ENCODE peak calls at places on chromosome 4, in seven cellular contexts. H is cardiac muscle cell, C is fibroblast of mammary gland, X is stomach, E is lung, I is right lobe of liver, L is endodermal cell. M is an unnamed sample.

GRCh38 chr4:10032625-10033024 is 11.3 kb upstream of the SLC2A9 start:
- DNase-seq in I (peak), L (peak), C (peak), H (no peak), E (no peak), X (no peak), M (peak)

GRCh38 chr4:61540944-61541343 is 340.8 kb downstream of the ADGRL3 start:
- DNase-seq in C (no peak), I (no peak), E (no peak), H (peak), X (peak), L (peak), M (no peak)

GRCh38 chr4:168162604-168163003 is 70.3 kb downstream of the ANXA10 start:
- DNase-seq in C (peak), X (peak), I (no peak), E (no peak), L (no peak), H (no peak), M (no peak)

GRCh38 chr4:150117094-150117493 is 38.8 kb downstream of the DCLK2 start:
- DNase-seq in H (no peak), I (no peak), L (no peak), E (no peak), C (peak), X (no peak), M (no peak)

GRCh38 chr4:133102612-133103409 is 46.3 kb upstream of the PCDH10 start:
- DNase-seq in H (no peak), C (no peak), X (no peak), I (no peak), L (no peak), E (no peak), M (no peak)

GRCh38 chr4:61246003-61246402 is 45.9 kb downstream of the ADGRL3 start:
- DNase-seq in X (no peak), C (no peak), L (no peak), I (no peak), H (no peak), E (no peak), M (no peak)

GRCh38 chr4:144547678-144548298 is 98.2 kb upstream of the HHIP start:
- DNase-seq in L (no peak), E (no peak), I (no peak), C (no peak), H (no peak), X (no peak), M (no peak)

GRCh38 chr4:173958445-173958844 is 325.0 kb downstream of the FBXO8 start:
- DNase-seq in C (peak), I (no peak), E (no peak), L (no peak), X (no peak), H (no peak), M (no peak)

GRCh38 chr4:124432500-124432899 is 280.0 kb downstream of the ANKRD50 start:
- DNase-seq in X (no peak), L (no peak), H (no peak), I (no peak), C (peak), E (no peak), M (no peak)

GRCh38 chr4:138003248-138003647 is 238.9 kb downstream of the SLC7A11 start:
- DNase-seq in I (no peak), E (no peak), C (peak), H (no peak), L (no peak), X (no peak), M (no peak)

GRCh38 chr4:74855879-74856278 is 61.6 kb upstream of the BTC start:
- DNase-seq in H (no peak), E (no peak), C (no peak), X (no peak), L (no peak), I (no peak), M (no peak)

GRCh38 chr4:87644286-87644685 is 5.8 kb upstream of the DMP1 start:
- DNase-seq in E (no peak), C (no peak), L (no peak), I (no peak), H (no peak), X (no peak), M (no peak)
- TF ChIP-seq CTCF in E (no peak), C (peak), L (peak), I (no peak), H (no peak), X (no peak), M (no peak)

DNA sequence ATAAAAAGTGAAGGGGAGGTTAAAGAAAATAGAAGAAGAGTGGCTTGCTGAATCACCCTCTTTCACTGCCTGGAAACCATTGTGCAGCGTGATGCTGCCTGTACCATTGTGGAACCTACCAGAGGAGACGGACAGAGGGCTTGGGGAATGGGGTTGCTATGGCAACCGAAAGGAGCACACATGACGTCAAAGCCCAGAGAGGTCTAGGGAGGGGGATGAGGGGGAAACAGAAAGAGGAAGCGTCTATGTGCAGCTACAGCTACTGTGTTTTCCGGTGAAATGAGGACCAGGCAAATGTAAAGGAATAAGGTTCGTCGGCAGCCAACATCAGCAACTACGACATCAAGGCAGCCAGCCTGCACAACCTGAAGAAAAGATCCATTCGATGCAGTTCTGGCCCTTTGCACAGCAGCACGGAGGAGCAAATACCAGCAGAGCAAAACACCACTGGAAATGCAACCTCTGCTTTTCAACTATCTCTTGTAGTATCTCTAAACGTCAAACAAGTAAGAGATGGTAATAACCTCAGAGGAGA is at the start of gene MAPK10:
- DNase-seq in C (peak), E (peak), L (peak), H (peak), X (peak), I (no peak), M (no peak)
- H3K4me3 ChIP-seq in C (peak), E (peak), L (peak), H (no peak), X (peak), I (no peak), M (no peak)

GRCh38 chr4:94739741-94740140 is 18.0 kb upstream of the BMPR1B start:
- DNase-seq in X (no peak), I (no peak), C (no peak), L (no peak), H (no peak), E (no peak), M (no peak)
- TF ChIP-seq CTCF in X (no peak), I (no peak), C (no peak), L (no peak), H (no peak), E (no peak), M (no peak)

GRCh38 chr4:2933566-2934076 is 29.6 kb downstream of the NOP14 start:
- DNase-seq in E (no peak), X (no peak), I (peak), L (no peak), C (no peak), H (no peak), M (peak)
- H3K4me3 ChIP-seq in E (peak), X (peak), I (peak), L (peak), C (peak), H (peak), M (peak)

DNA sequence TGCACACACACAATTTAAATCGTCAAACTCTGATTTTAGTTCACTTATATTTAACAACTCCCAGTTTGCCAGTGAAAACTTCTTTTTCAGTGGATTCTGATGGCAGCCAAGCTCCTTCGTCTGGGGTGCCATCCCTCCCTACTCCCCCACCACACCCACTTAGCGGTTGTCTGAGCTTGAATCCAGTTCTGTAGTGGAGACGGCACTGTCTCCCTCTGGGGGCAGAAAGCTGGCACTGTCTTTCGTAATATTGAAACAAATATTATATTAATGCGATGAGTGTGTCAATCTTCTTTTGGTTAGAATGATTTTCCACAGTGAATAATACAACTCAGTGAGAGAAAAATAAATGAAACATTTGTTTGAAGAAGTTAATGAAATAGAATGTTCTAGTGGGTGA is 5.4 kb downstream of the MEPE start:
- DNase-seq in I (no peak), E (no peak), H (no peak), L (no peak), C (peak), X (no peak), M (no peak)
- TF ChIP-seq CTCF in I (no peak), E (no peak), H (peak), L (peak), C (peak), X (no peak), M (no peak)

GRCh38 chr4:6448476-6449170 is 23.8 kb downstream of the PPP2R2C start:
- DNase-seq in C (no peak), X (no peak), L (no peak), I (no peak), H (no peak), E (no peak), M (peak)

GRCh38 chr4:6449746-6450369 is 22.6 kb downstream of the PPP2R2C start:
- DNase-seq in C (no peak), E (no peak), I (no peak), X (no peak), H (no peak), L (no peak), M (no peak)

GRCh38 chr4:6447561-6448290 is 24.7 kb downstream of the PPP2R2C start:
- DNase-seq in X (no peak), C (no peak), L (no peak), E (no peak), I (no peak), H (no peak), M (no peak)

GRCh38 chr4:6450709-6451108 is 21.7 kb downstream of the PPP2R2C start:
- DNase-seq in H (no peak), I (no peak), L (no peak), E (no peak), C (no peak), X (no peak), M (no peak)

DNA sequence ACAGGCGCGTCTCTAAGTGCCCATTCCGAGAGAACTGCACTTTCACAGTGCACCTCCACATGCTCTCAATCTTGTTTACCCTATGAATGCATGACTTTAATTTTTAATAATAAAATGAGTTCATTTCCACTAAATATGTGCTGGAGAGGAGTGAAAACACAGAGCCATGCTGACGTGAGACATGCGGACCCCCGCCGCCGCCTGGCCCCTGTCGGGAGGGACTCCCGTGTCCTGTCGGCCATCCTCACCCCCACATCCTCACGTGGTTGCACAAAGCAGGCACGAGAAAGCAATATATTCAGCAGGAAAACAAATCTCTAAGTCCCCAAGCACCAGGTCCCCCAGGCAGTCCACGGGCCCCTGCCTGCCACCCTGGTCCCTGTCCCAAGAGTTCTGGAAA is 23.1 kb downstream of the PPP2R2C start:
- DNase-seq in I (no peak), L (no peak), E (no peak), X (no peak), C (no peak), H (no peak), M (no peak)
- H3K4me3 ChIP-seq in I (no peak), L (no peak), E (no peak), X (no peak), C (no peak), H (no peak), M (no peak)

GRCh38 chr4:70269674-70270073 is 27.3 kb downstream of the CSN3 start:
- DNase-seq in C (peak), H (peak), E (no peak), L (no peak), X (no peak), I (no peak), M (no peak)
- TF ChIP-seq CTCF in C (peak), H (peak), E (no peak), L (peak), X (no peak), I (peak), M (no peak)

GRCh38 chr4:98275129-98275528 is 13.9 kb downstream of the RAP1GDS1 start:
- DNase-seq in X (no peak), L (no peak), E (no peak), I (no peak), C (no peak), H (no peak), M (no peak)
- H3K4me3 ChIP-seq in X (no peak), L (no peak), E (no peak), I (no peak), C (no peak), H (no peak), M (no peak)

DNA sequence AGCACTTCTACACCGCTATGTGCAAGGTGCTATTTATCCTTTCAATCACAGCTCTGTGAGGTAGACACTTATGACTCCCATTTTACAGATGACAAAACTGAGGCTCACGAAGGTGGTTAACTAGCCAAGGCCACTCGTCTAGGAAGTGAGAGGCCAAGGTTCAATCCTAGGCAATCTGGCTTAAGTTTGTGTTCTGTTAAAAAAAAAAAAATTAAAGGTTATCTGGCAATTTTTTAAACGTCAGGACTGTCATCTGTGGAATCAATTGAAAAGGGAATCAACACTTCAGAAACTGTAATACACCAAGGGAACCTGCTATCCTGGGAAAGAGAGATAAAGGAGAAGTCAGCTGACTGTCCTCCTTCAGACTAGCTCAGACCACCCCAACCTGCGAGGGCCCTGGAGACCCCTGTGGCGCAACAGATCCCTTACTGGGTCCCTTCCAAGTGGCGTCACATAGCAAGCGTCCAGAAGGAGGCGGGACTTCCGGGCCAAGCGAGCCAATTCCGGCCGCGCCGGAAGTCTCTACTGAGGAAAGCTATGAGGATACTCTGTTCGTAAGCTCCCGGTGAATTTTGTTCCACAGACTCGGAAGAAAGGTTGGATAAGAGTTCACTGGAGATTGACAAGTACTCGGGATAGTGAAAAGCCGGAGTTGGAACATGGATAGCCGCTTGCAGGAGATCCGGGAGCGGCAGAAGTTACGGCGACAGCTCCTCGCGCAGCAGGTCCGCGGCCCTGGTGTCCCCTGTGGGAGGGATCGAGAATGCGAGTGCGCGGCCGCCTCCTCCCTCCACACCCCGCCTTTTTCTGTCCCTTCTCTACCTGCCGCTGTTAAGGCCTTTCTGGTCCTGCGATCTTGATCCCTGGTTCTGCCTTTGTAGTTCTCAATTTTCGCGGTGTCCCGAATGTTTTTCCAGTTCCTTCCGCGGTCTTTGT is at the start of gene METTL14:
- DNase-seq in L (peak), I (peak), X (peak), E (peak), H (peak), C (peak), M (peak)
- TF ChIP-seq CTCF in L (peak), I (no peak), X (no peak), E (no peak), H (no peak), C (no peak), M (no peak)

DNA sequence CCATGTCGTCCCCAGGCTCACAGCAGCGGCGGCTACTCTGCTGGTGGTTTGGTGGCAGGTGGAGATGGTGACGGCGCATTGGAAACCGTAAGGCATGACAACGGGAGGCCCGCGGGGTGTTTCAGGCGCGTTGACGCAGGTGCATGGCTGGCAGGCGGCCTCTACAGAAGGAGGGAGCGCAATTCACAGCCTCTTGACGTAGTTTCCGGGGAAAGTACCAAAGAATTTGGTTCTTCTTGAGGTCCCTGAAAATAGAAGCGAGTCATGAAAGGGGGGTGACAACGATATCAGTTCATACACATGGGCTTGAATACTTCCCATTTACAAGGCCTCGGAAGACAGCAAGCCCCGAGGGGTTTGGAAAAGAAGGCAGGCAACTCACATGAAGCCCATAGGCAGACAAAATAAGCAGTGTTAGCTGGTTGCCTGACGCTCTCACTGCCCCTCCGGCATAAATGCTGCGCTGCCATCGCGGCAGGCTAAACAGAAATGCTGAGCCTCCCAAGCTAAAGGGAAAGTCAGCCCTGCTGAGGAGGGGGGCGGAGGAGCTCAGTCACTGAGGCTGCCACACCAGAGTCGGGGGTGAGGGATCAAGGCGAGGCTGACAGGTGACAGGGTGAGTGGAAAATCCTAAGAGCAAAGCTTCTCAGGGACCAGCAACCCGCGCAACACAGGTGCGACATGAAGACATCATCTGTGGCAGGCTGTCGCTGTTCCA is 52.3 kb upstream of the PDLIM3 start:
- DNase-seq in I (no peak), L (peak), H (peak), E (no peak), X (peak), C (no peak), M (no peak)
- H3K4me3 ChIP-seq in I (no peak), L (peak), H (no peak), E (no peak), X (no peak), C (no peak), M (no peak)

M was measured in pancreas.